ENCODE peak calls at places on chromosomes 2 and 18, in ten cellular contexts. N is iPS-NIHi11; M is occipital lobe; J is CD4-positive, CD25-positive, alpha-beta regulatory T cell; O is KBM-7; A is AG09309; E is stimulated activated CD8-positive, alpha-beta memory T cell treated with anti-CD3 and anti-CD28 coated beads, Interleukin-4, amount 100 ng/mL, for 4 hours; P is AG04450; B is EL; R is substantia nigra. S is an unnamed sample.

GRCh38 chr2:188852752-188853151 is 121.4 kb upstream of the COL3A1 start:
- DNase-seq in N (no peak), M (no peak), J (no peak), O (no peak), A (peak), E (no peak), P (no peak), B (peak), R (no peak), S (no peak)

GRCh38 chr18:25005602-25006375 is 346.2 kb downstream of the ZNF521 start:
- DNase-seq in N (no peak), M (no peak), J (no peak), O (no peak), A (no peak), E (no peak), P (no peak), B (no peak), R (no peak), S (no peak)

GRCh38 chr18:79905389-79905911 is 46.0 kb downstream of the SLC66A2 start:
- DNase-seq in N (peak), M (no peak), J (no peak), O (no peak), A (no peak), E (no peak), P (no peak), B (no peak), R (no peak), S (peak)

GRCh38 chr2:168848220-168848619 is 42.0 kb downstream of the SPC25 start:
- DNase-seq in N (no peak), M (no peak), J (no peak), O (no peak), A (no peak), E (no peak), P (no peak), B (no peak), R (no peak), S (no peak)

GRCh38 chr2:237615631-237616249 is 11.6 kb upstream of the LRRFIP1 start:
- DNase-seq in N (no peak), M (no peak), J (no peak), O (no peak), A (no peak), E (no peak), P (no peak), B (no peak), R (no peak), S (no peak)

GRCh38 chr2:160270571-160271113 is 70.6 kb upstream of the ITGB6 start:
- DNase-seq in N (no peak), M (no peak), J (no peak), O (no peak), A (no peak), E (no peak), P (no peak), B (peak), R (no peak), S (no peak)

GRCh38 chr2:636151-636621 is 41.0 kb downstream of the TMEM18 start:
- DNase-seq in N (no peak), M (no peak), J (no peak), O (no peak), A (no peak), E (no peak), P (no peak), B (no peak), R (no peak), S (peak)

GRCh38 chr18:58362027-58362575 is 266.8 kb downstream of the ALPK2 start:
- DNase-seq in N (no peak), M (peak), J (no peak), O (no peak), A (peak), E (no peak), P (peak), B (peak), R (no peak), S (no peak)

GRCh38 chr2:191401287-191401686 is 156.1 kb downstream of the MYO1B start:
- DNase-seq in N (peak), M (no peak), J (no peak), O (no peak), A (peak), E (no peak), P (no peak), B (peak), R (no peak), S (no peak)

GRCh38 chr2:42624047-42624446 is 55.6 kb downstream of the MTA3 start:
- DNase-seq in N (no peak), M (no peak), J (no peak), O (no peak), A (no peak), E (no peak), P (no peak), B (no peak), R (no peak), S (no peak)

GRCh38 chr2:240567137-240567871 is 980 bp upstream of the RNPEPL1 start:
- DNase-seq in N (no peak), M (no peak), J (peak), O (peak), A (no peak), E (no peak), P (no peak), B (peak), R (no peak), S (peak)

GRCh38 chr2:39359453-39360038 is 77.5 kb downstream of the MAP4K3 start:
- DNase-seq in N (no peak), M (no peak), J (no peak), O (no peak), A (no peak), E (no peak), P (no peak), B (no peak), R (no peak), S (no peak)